ENCODE peak calls at places on chromosomes 13 and 19, in nine cellular contexts. One of them, this sample, is unnamed.
A peak's percentile ranks its signal among the peaks of the same experiment; 100 is the strongest.

GRCh38 chr19:12794196-12794921 is 3.1 kb downstream of the JUNB start:
- DNase-seq in cardiac muscle cell: no peak
- DNase-seq in CD8-positive, alpha-beta memory T cell: no peak
- DNase-seq in CD8-positive, alpha-beta T cell: no peak
- DNase-seq in Caco-2: no peak
- DNase-seq in pancreas: no peak
- DNase-seq in HCT116: no peak
- DNase-seq in mucosa of descending colon: no peak
- DNase-seq in mesendoderm: no peak
- DNase-seq in this sample: no peak

GRCh38 chr13:112444001-112444311 is 67.8 kb downstream of the SPACA7 start:
- DNase-seq in Caco-2: peak; percentile 89
- DNase-seq in CD8-positive, alpha-beta T cell: no peak
- DNase-seq in CD8-positive, alpha-beta memory T cell: no peak
- DNase-seq in cardiac muscle cell: peak; percentile 79
- DNase-seq in pancreas: peak; percentile 91
- DNase-seq in HCT116: peak; percentile 34
- DNase-seq in mucosa of descending colon: no peak
- DNase-seq in mesendoderm: peak; percentile 82
- DNase-seq in this sample: peak; percentile 69

GRCh38 chr13:113624235-113624587 is 33.8 kb downstream of the ATP4B start:
- DNase-seq in HCT116: no peak
- DNase-seq in Caco-2: no peak
- DNase-seq in cardiac muscle cell: no peak
- DNase-seq in mucosa of descending colon: no peak
- DNase-seq in CD8-positive, alpha-beta memory T cell: no peak
- DNase-seq in mesendoderm: no peak
- DNase-seq in CD8-positive, alpha-beta T cell: no peak
- DNase-seq in pancreas: no peak
- DNase-seq in this sample: no peak

GRCh38 chr13:76489299-76489698 is 396.9 kb downstream of the KCTD12 start:
- DNase-seq in Caco-2: no peak
- DNase-seq in mesendoderm: no peak
- DNase-seq in pancreas: no peak
- DNase-seq in CD8-positive, alpha-beta memory T cell: no peak
- DNase-seq in mucosa of descending colon: no peak
- DNase-seq in cardiac muscle cell: no peak
- DNase-seq in HCT116: no peak
- DNase-seq in CD8-positive, alpha-beta T cell: no peak
- DNase-seq in this sample: no peak

GRCh38 chr13:33678906-33679657 is 138.9 kb upstream of the RFC3 start:
- DNase-seq in CD8-positive, alpha-beta memory T cell: peak; percentile 27
- DNase-seq in HCT116: no peak
- DNase-seq in mesendoderm: peak; percentile 77
- DNase-seq in CD8-positive, alpha-beta T cell: peak; percentile 59
- DNase-seq in cardiac muscle cell: no peak
- DNase-seq in mucosa of descending colon: peak; percentile 70
- DNase-seq in pancreas: peak; percentile 40
- DNase-seq in Caco-2: peak; percentile 77
- DNase-seq in this sample: peak; percentile 76

GRCh38 chr13:93398167-93398566 is 171.6 kb downstream of the GPC6 start:
- DNase-seq in cardiac muscle cell: no peak
- DNase-seq in mesendoderm: no peak
- DNase-seq in CD8-positive, alpha-beta memory T cell: no peak
- DNase-seq in mucosa of descending colon: no peak
- DNase-seq in HCT116: no peak
- DNase-seq in pancreas: no peak
- DNase-seq in CD8-positive, alpha-beta T cell: no peak
- DNase-seq in Caco-2: no peak
- DNase-seq in this sample: no peak

GRCh38 chr13:44952671-44953070 is 36.6 kb downstream of the NUFIP1 start:
- DNase-seq in CD8-positive, alpha-beta T cell: no peak
- DNase-seq in pancreas: no peak
- DNase-seq in cardiac muscle cell: no peak
- DNase-seq in HCT116: no peak
- DNase-seq in CD8-positive, alpha-beta memory T cell: no peak
- DNase-seq in mucosa of descending colon: no peak
- DNase-seq in mesendoderm: no peak
- DNase-seq in Caco-2: no peak
- DNase-seq in this sample: no peak

GRCh38 chr19:36213793-36214387 is 575 bp downstream of the ZNF565 start:
- DNase-seq in Caco-2: no peak
- DNase-seq in pancreas: no peak
- DNase-seq in CD8-positive, alpha-beta memory T cell: no peak
- DNase-seq in HCT116: no peak
- DNase-seq in cardiac muscle cell: no peak
- DNase-seq in mesendoderm: no peak
- DNase-seq in CD8-positive, alpha-beta T cell: no peak
- DNase-seq in mucosa of descending colon: no peak
- DNase-seq in this sample: no peak

GRCh38 chr19:48608798-48609263 is 2.3 kb downstream of the SPACA4 start:
- DNase-seq in mesendoderm: peak; percentile 68
- DNase-seq in mucosa of descending colon: no peak
- DNase-seq in CD8-positive, alpha-beta T cell: peak; percentile 57
- DNase-seq in Caco-2: peak; percentile 70
- DNase-seq in pancreas: no peak
- DNase-seq in HCT116: peak; percentile 66
- DNase-seq in cardiac muscle cell: no peak
- DNase-seq in CD8-positive, alpha-beta memory T cell: peak; percentile 36
- DNase-seq in this sample: no peak

GRCh38 chr19:42067315-42067888 is 2.6 kb downstream of the GRIK5 start:
- DNase-seq in Caco-2: no peak
- DNase-seq in mucosa of descending colon: peak; percentile 8
- DNase-seq in CD8-positive, alpha-beta memory T cell: no peak
- DNase-seq in HCT116: no peak
- DNase-seq in cardiac muscle cell: no peak
- DNase-seq in CD8-positive, alpha-beta T cell: no peak
- DNase-seq in mesendoderm: no peak
- DNase-seq in pancreas: no peak
- DNase-seq in this sample: no peak

GRCh38 chr19:1170938-1171754 is 2.9 kb downstream of the SBNO2 start:
- DNase-seq in CD8-positive, alpha-beta memory T cell: no peak
- DNase-seq in mesendoderm: no peak
- DNase-seq in CD8-positive, alpha-beta T cell: peak; percentile 20
- DNase-seq in HCT116: no peak
- DNase-seq in cardiac muscle cell: no peak
- DNase-seq in pancreas: peak; percentile 84
- DNase-seq in Caco-2: no peak
- DNase-seq in mucosa of descending colon: peak; percentile 66
- DNase-seq in this sample: no peak
- H3K4me1 ChIP-seq in CD8-positive, alpha-beta memory T cell: peaks cover 4% of the 10 kb centered on the region
- H3K4me1 ChIP-seq in mesendoderm: peaks cover 2% of the 10 kb centered on the region
- H3K4me1 ChIP-seq in CD8-positive, alpha-beta T cell: peaks cover 23% of the 10 kb centered on the region
- H3K4me1 ChIP-seq in HCT116: peaks cover 66% of the 10 kb centered on the region
- H3K4me1 ChIP-seq in cardiac muscle cell: peaks cover 20% of the 10 kb centered on the region
- H3K4me1 ChIP-seq in pancreas: no peaks in the 10 kb centered on the region
- H3K4me1 ChIP-seq in Caco-2: peaks cover 3% of the 10 kb centered on the region
- H3K4me1 ChIP-seq in mucosa of descending colon: peaks cover 13% of the 10 kb centered on the region
- H3K4me1 ChIP-seq in this sample: no peaks in the 10 kb centered on the region

DNA sequence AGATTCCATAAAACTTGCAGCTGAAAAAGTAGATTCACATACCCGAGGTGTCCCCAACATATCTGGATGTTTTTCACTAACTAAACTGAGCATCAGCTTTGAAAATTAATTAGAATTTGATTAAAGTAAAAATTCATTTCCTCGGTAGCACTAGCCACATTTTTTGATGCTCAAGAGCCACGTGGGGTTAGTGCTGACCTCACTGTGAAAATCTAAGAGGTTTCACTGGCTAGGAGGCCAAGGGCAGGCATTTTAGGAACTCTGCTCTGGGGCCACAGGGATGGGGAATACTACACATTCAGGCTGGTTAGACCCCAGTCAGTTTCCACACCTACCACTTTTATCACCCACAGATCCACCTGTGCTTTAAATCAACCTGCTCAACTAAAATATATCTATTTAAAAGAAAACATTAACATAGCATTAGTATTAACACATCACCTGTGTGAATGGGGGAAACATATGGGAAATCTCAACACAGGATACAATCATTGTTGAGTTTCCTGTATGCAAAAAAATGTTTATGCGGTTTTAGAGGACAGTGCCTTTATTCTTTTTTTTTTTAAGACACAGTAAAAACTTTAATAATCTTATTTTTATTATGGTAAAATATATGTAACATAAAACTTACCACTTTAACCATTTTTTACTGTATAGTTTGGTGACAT is 45.5 kb downstream of the BRD4 start:
- DNase-seq in HCT116: no peak
- DNase-seq in cardiac muscle cell: no peak
- DNase-seq in mucosa of descending colon: no peak
- DNase-seq in Caco-2: no peak
- DNase-seq in CD8-positive, alpha-beta T cell: no peak
- DNase-seq in mesendoderm: no peak
- DNase-seq in pancreas: no peak
- DNase-seq in CD8-positive, alpha-beta memory T cell: no peak
- DNase-seq in this sample: no peak
- H3K4me1 ChIP-seq in HCT116: peaks cover 24% of the 10 kb centered on the region
- H3K4me1 ChIP-seq in cardiac muscle cell: peaks cover 73% of the 10 kb centered on the region
- H3K4me1 ChIP-seq in mucosa of descending colon: peaks cover 73% of the 10 kb centered on the region
- H3K4me1 ChIP-seq in Caco-2: peaks cover 53% of the 10 kb centered on the region
- H3K4me1 ChIP-seq in CD8-positive, alpha-beta T cell: peaks cover 96% of the 10 kb centered on the region
- H3K4me1 ChIP-seq in mesendoderm: peaks cover 20% of the 10 kb centered on the region
- H3K4me1 ChIP-seq in pancreas: peaks cover 26% of the 10 kb centered on the region
- H3K4me1 ChIP-seq in CD8-positive, alpha-beta memory T cell: peaks cover 96% of the 10 kb centered on the region
- H3K4me1 ChIP-seq in this sample: peaks cover 47% of the 10 kb centered on the region

GRCh38 chr13:94712287-94712811 is at the start of gene SOX21:
- DNase-seq in CD8-positive, alpha-beta memory T cell: no peak
- DNase-seq in Caco-2: no peak
- DNase-seq in cardiac muscle cell: no peak
- DNase-seq in pancreas: peak; percentile 68
- DNase-seq in CD8-positive, alpha-beta T cell: no peak
- DNase-seq in HCT116: no peak
- DNase-seq in mesendoderm: peak; percentile 39
- DNase-seq in mucosa of descending colon: peak; percentile 33
- DNase-seq in this sample: no peak
- H3K4me1 ChIP-seq in CD8-positive, alpha-beta memory T cell: peaks cover 15% of the 10 kb centered on the region
- H3K4me1 ChIP-seq in Caco-2: no peaks in the 10 kb centered on the region
- H3K4me1 ChIP-seq in cardiac muscle cell: no peaks in the 10 kb centered on the region
- H3K4me1 ChIP-seq in pancreas: peaks cover 6% of the 10 kb centered on the region
- H3K4me1 ChIP-seq in CD8-positive, alpha-beta T cell: peaks cover 14% of the 10 kb centered on the region
- H3K4me1 ChIP-seq in HCT116: no peaks in the 10 kb centered on the region
- H3K4me1 ChIP-seq in mesendoderm: no peaks in the 10 kb centered on the region
- H3K4me1 ChIP-seq in mucosa of descending colon: peaks cover 17% of the 10 kb centered on the region
- H3K4me1 ChIP-seq in this sample: peaks cover 6% of the 10 kb centered on the region

DNA sequence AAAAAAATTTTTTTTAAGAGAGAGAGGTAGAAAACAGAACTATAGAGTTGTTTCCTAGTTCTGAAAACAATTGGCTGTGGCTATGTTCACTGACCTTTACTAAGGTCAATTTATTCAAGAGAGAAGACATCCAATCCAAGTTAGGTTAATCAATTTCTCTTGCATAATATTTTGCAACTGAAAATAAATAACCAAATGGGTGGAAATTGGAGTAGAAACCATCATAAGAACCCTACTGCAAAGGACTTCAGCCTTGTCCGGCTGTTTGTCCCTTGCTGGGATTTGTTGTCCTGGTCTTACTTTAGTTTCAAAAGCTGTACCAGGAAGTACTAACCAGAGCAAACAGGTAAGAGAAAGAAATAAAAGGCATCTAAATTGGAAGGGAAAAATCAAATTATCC is 23.3 kb upstream of the ZC3H13 start:
- DNase-seq in pancreas: no peak
- DNase-seq in mucosa of descending colon: no peak
- DNase-seq in mesendoderm: no peak
- DNase-seq in CD8-positive, alpha-beta memory T cell: no peak
- DNase-seq in CD8-positive, alpha-beta T cell: no peak
- DNase-seq in HCT116: no peak
- DNase-seq in Caco-2: no peak
- DNase-seq in cardiac muscle cell: no peak
- DNase-seq in this sample: no peak
- H3K4me1 ChIP-seq in pancreas: no peaks in the 10 kb centered on the region
- H3K4me1 ChIP-seq in mucosa of descending colon: no peaks in the 10 kb centered on the region
- H3K4me1 ChIP-seq in mesendoderm: no peaks in the 10 kb centered on the region
- H3K4me1 ChIP-seq in CD8-positive, alpha-beta memory T cell: peaks cover 8% of the 10 kb centered on the region
- H3K4me1 ChIP-seq in CD8-positive, alpha-beta T cell: peaks cover 4% of the 10 kb centered on the region
- H3K4me1 ChIP-seq in HCT116: no peaks in the 10 kb centered on the region
- H3K4me1 ChIP-seq in Caco-2: no peaks in the 10 kb centered on the region
- H3K4me1 ChIP-seq in cardiac muscle cell: no peaks in the 10 kb centered on the region
- H3K4me1 ChIP-seq in this sample: no peaks in the 10 kb centered on the region

GRCh38 chr19:2628597-2628996 is 73.9 kb downstream of the GNG7 start:
- DNase-seq in Caco-2: no peak
- DNase-seq in mucosa of descending colon: no peak
- DNase-seq in CD8-positive, alpha-beta T cell: no peak
- DNase-seq in cardiac muscle cell: no peak
- DNase-seq in HCT116: no peak
- DNase-seq in pancreas: no peak
- DNase-seq in mesendoderm: no peak
- DNase-seq in CD8-positive, alpha-beta memory T cell: no peak
- DNase-seq in this sample: no peak

GRCh38 chr19:2625434-2625833 is 77.1 kb downstream of the GNG7 start:
- DNase-seq in CD8-positive, alpha-beta T cell: no peak
- DNase-seq in mesendoderm: no peak
- DNase-seq in cardiac muscle cell: no peak
- DNase-seq in CD8-positive, alpha-beta memory T cell: no peak
- DNase-seq in mucosa of descending colon: peak; percentile 72
- DNase-seq in HCT116: no peak
- DNase-seq in pancreas: no peak
- DNase-seq in Caco-2: no peak
- DNase-seq in this sample: no peak

GRCh38 chr19:2627319-2627829 is 75.1 kb downstream of the GNG7 start:
- DNase-seq in Caco-2: no peak
- DNase-seq in mesendoderm: peak; percentile 37
- DNase-seq in cardiac muscle cell: no peak
- DNase-seq in CD8-positive, alpha-beta memory T cell: no peak
- DNase-seq in pancreas: peak; percentile 93
- DNase-seq in HCT116: peak; percentile 92
- DNase-seq in mucosa of descending colon: peak; percentile 88
- DNase-seq in CD8-positive, alpha-beta T cell: peak; percentile 28
- DNase-seq in this sample: peak; percentile 78

GRCh38 chr19:2629491-2630351 is 72.8 kb downstream of the GNG7 start:
- DNase-seq in Caco-2: no peak
- DNase-seq in pancreas: no peak
- DNase-seq in mesendoderm: no peak
- DNase-seq in HCT116: no peak
- DNase-seq in CD8-positive, alpha-beta memory T cell: peak; percentile 49
- DNase-seq in mucosa of descending colon: no peak
- DNase-seq in cardiac muscle cell: no peak
- DNase-seq in CD8-positive, alpha-beta T cell: peak; percentile 45
- DNase-seq in this sample: no peak

DNA sequence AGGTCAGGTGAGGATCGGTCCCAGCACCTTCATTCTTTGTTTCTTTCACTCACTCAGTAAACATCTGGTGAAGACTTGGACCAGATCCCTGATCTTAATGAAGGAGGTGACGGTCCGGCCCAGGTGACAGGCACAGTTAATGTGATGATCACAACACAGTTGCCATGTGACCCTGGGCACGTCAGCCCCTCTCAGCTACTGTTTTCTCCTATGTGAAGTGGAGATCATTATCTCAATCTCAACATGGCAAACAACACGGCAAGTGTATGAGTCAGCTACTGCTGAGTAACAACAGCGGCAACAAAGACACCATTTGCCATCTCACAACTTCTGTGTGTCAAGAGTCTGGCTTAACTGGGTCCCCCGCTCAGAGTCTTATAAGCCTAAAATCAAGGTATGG is 74.6 kb downstream of the GNG7 start:
- DNase-seq in mesendoderm: no peak
- DNase-seq in CD8-positive, alpha-beta memory T cell: no peak
- DNase-seq in pancreas: no peak
- DNase-seq in HCT116: no peak
- DNase-seq in mucosa of descending colon: no peak
- DNase-seq in Caco-2: no peak
- DNase-seq in CD8-positive, alpha-beta T cell: peak; percentile 25
- DNase-seq in cardiac muscle cell: no peak
- DNase-seq in this sample: no peak
- H3K4me1 ChIP-seq in mesendoderm: no peaks in the 10 kb centered on the region
- H3K4me1 ChIP-seq in CD8-positive, alpha-beta memory T cell: peaks cover 24% of the 10 kb centered on the region
- H3K4me1 ChIP-seq in pancreas: peaks cover 3% of the 10 kb centered on the region
- H3K4me1 ChIP-seq in HCT116: peaks cover 39% of the 10 kb centered on the region
- H3K4me1 ChIP-seq in mucosa of descending colon: peaks cover 9% of the 10 kb centered on the region
- H3K4me1 ChIP-seq in Caco-2: no peaks in the 10 kb centered on the region
- H3K4me1 ChIP-seq in CD8-positive, alpha-beta T cell: peaks cover 28% of the 10 kb centered on the region
- H3K4me1 ChIP-seq in cardiac muscle cell: peaks cover 4% of the 10 kb centered on the region
- H3K4me1 ChIP-seq in this sample: peaks cover 7% of the 10 kb centered on the region

GRCh38 chr19:49956113-49956491 is 4.9 kb downstream of the SIGLEC11 start:
- DNase-seq in cardiac muscle cell: no peak
- DNase-seq in mucosa of descending colon: no peak
- DNase-seq in mesendoderm: no peak
- DNase-seq in CD8-positive, alpha-beta memory T cell: no peak
- DNase-seq in HCT116: no peak
- DNase-seq in CD8-positive, alpha-beta T cell: no peak
- DNase-seq in pancreas: no peak
- DNase-seq in Caco-2: no peak
- DNase-seq in this sample: no peak
- H3K4me1 ChIP-seq in cardiac muscle cell: peaks cover 11% of the 10 kb centered on the region
- H3K4me1 ChIP-seq in mucosa of descending colon: peaks cover 34% of the 10 kb centered on the region
- H3K4me1 ChIP-seq in mesendoderm: no peaks in the 10 kb centered on the region
- H3K4me1 ChIP-seq in CD8-positive, alpha-beta memory T cell: no peaks in the 10 kb centered on the region
- H3K4me1 ChIP-seq in HCT116: peaks cover 7% of the 10 kb centered on the region
- H3K4me1 ChIP-seq in CD8-positive, alpha-beta T cell: no peaks in the 10 kb centered on the region
- H3K4me1 ChIP-seq in pancreas: peaks cover 19% of the 10 kb centered on the region
- H3K4me1 ChIP-seq in Caco-2: peaks cover 4% of the 10 kb centered on the region
- H3K4me1 ChIP-seq in this sample: no peaks in the 10 kb centered on the region